ENCODE peak calls at places on chromosomes 4 and X, in four cellular contexts. R is mucosa of gallbladder, L is foreskin fibroblast, V is Calu3. E is an unnamed sample.

GRCh38 chrX:47936224-47936939 is 67.4 kb downstream of the ZNF182 start:
- DNase-seq in R (no peak), L (no peak), V (no peak), E (no peak)

GRCh38 chrX:69503228-69503834 is 795 bp upstream of the NALF2 start:
- DNase-seq in R (no peak), V (no peak), L (no peak), E (peak)

GRCh38 chr4:53123819-53124218 is 242.0 kb downstream of the SCFD2 start:
- DNase-seq in L (no peak), R (no peak), V (no peak), E (no peak)

GRCh38 chrX:110146521-110146920 is 143.6 kb downstream of the TMEM164 start:
- DNase-seq in L (peak), V (peak), R (peak), E (peak)

GRCh38 chr4:38857354-38858096 is 908 bp upstream of the TLR6 start:
- DNase-seq in V (peak), L (peak), R (peak), E (peak)

GRCh38 chrX:136146614-136147319 is 566 bp upstream of the FHL1 start:
- DNase-seq in L (peak), R (no peak), V (no peak), E (no peak)

GRCh38 chrX:79270401-79270800 is 96.7 kb downstream of the ITM2A start:
- DNase-seq in V (peak), L (peak), R (peak), E (peak)

GRCh38 chr4:152806492-152807125 is 26.9 kb downstream of the ARFIP1 start:
- DNase-seq in V (no peak), R (no peak), L (no peak), E (no peak)

GRCh38 chr4:83207497-83208105 is 77.0 kb downstream of the COQ2 start:
- DNase-seq in R (no peak), V (peak), L (peak), E (no peak)

GRCh38 chr4:148030486-148030885 is 298.6 kb downstream of the ARHGAP10 start:
- DNase-seq in L (peak), V (no peak), R (no peak), E (no peak)

GRCh38 chr4:107531927-107532326 is 188.1 kb downstream of the PAPSS1 start:
- DNase-seq in L (no peak), V (no peak), R (no peak), E (no peak)

GRCh38 chr4:11632488-11632887 is 203.8 kb upstream of the HS3ST1 start:
- DNase-seq in L (no peak), V (peak), R (no peak), E (no peak)

GRCh38 chr4:40719008-40719623 is 30.6 kb upstream of the NSUN7 start:
- DNase-seq in R (peak), L (peak), V (peak), E (peak)

GRCh38 chrX:121172703-121173102 is 125.3 kb downstream of the GLUD2 start:
- DNase-seq in R (no peak), L (no peak), V (no peak), E (no peak)

GRCh38 chr4:66568001-66568400 is 897.7 kb upstream of the EPHA5 start:
- DNase-seq in L (no peak), R (no peak), V (no peak), E (no peak)

GRCh38 chr4:62644372-62644771 is 1444.2 kb downstream of the ADGRL3 start:
- DNase-seq in R (no peak), L (no peak), V (no peak), E (peak)

GRCh38 chr4:13840573-13841185 is 213.2 kb upstream of the BOD1L1 start:
- DNase-seq in V (no peak), R (no peak), L (peak), E (no peak)